ENCODE peak calls at places on chromosomes 13 and 19, in four cellular contexts. U is A549, R is K562, V is GM12878. M is an unnamed sample.
A peak's percentile ranks its signal among the peaks of the same experiment; 100 is the strongest.

GRCh38 chr19:3224346-3225325 is at the start of gene CELF5:
- DNase-seq in U (no peak), V (no peak), R (peak; percentile 90), M (no peak)

GRCh38 chr13:113669871-113670341 is 2.9 kb downstream of the GRK1 start:
- DNase-seq in R (no peak), U (no peak), V (no peak), M (no peak)

GRCh38 chr19:485583-486236 is 10.6 kb upstream of the MADCAM1 start:
- DNase-seq in R (no peak), V (no peak), U (no peak), M (peak; percentile 88)

GRCh38 chr19:1210227-1210538 is 4.6 kb downstream of the STK11 start:
- DNase-seq in V (no peak), R (no peak), U (no peak), M (no peak)

GRCh38 chr13:75861786-75862185 is 225.7 kb downstream of the LMO7 start:
- DNase-seq in U (no peak), R (no peak), V (no peak), M (no peak)

GRCh38 chr13:36029171-36029570 is 102.0 kb downstream of the DCLK1 start:
- DNase-seq in V (no peak), U (no peak), R (no peak), M (no peak)

GRCh38 chr13:46010148-46010547 is 42.4 kb downstream of the ZC3H13 start:
- DNase-seq in V (no peak), R (no peak), U (peak; percentile 9), M (no peak)

GRCh38 chr13:83216521-83217245 is 665.6 kb downstream of the SLITRK1 start:
- DNase-seq in R (no peak), V (no peak), U (no peak), M (no peak)

GRCh38 chr13:111359237-111359915 is 38.9 kb downstream of the TEX29 start:
- DNase-seq in U (no peak), R (no peak), V (no peak), M (no peak)

GRCh38 chr13:49308104-49308875 is 60.6 kb downstream of the CDADC1 start:
- DNase-seq in V (no peak), U (no peak), R (no peak), M (peak; percentile 63)

GRCh38 chr19:44747739-44748425 is 626 bp upstream of the BCL3 start:
- DNase-seq in V (no peak), U (peak; percentile 92), R (no peak), M (peak; percentile 50)

GRCh38 chr19:19034204-19034624 is 811 bp downstream of the ARMC6 start:
- DNase-seq in U (peak; percentile 83), R (peak; percentile 92), V (peak; percentile 51), M (peak; percentile 81)

DNA sequence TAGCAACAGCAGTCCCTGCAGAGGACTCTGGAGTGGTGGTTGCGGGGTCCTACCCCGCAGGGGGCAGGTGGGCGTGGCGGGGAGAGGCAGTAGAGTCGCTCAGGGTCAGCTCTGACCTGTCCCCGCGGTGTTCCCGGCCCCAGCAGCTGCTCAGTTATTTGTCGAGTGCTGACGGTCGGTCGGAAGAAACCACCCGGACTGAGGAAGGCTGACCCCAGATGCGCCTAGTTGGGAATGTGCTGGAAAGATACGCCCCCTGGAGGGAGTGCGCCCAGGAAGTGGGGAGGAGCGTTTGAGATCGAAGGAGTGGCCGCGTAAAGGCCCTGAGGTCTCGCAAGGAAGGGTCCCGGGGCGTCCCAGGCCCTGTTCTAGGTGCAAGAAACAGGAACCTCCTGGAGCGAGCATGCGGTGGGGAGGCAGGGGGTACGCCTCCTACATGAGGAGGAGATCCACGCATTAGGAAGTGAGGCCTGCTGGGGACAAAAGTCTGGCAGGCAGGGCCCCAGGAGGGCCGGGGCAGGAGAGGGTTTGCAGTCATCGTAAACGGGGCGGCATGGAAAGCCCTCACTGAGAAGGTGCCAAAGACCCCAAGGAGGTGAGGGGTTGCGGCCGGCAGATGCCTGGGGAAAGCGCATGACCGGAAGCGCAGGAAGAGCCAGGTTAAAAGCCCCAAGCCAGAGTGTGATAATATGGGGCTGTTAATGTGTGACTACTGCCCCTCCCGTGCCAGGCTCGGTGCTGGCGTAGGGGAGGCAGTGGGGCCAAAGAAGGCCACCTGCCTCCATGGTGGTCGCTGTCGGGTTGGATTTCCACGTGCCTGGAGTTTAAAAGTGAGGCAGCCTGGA is 9.1 kb downstream of the CCDC8 start:
- DNase-seq in R (peak; percentile 39), V (no peak), U (peak; percentile 80), M (peak; percentile 69)
- TF ChIP-seq CTCF in R (peak; percentile 1), V (no peak), U (peak; percentile 32), M (peak; percentile 74)

GRCh38 chr19:12938536-12939291 is at the start of gene CALR:
- DNase-seq in U (peak; percentile 37), V (no peak), R (no peak), M (no peak)
- TF ChIP-seq SMC3 in U (no peak), V (no peak), R (no peak), M (no peak)

GRCh38 chr19:37165635-37166034 is 6.9 kb downstream of the ZNF585A start:
- DNase-seq in U (no peak), R (no peak), V (no peak), M (no peak)
- TF ChIP-seq CHD4 in U (no peak), R (no peak), V (no peak), M (no peak)

GRCh38 chr13:26061947-26062346 is 10.1 kb upstream of the SHISA2 start:
- DNase-seq in U (no peak), R (no peak), V (no peak), M (no peak)

GRCh38 chr13:26058704-26059103 is 6.9 kb upstream of the SHISA2 start:
- DNase-seq in U (no peak), R (no peak), V (no peak), M (no peak)

GRCh38 chr13:26060366-26060765 is 8.6 kb upstream of the SHISA2 start:
- DNase-seq in V (no peak), R (no peak), U (no peak), M (no peak)

GRCh38 chr13:26067601-26068000 is 15.8 kb upstream of the SHISA2 start:
- DNase-seq in R (no peak), V (no peak), U (no peak), M (no peak)

DNA sequence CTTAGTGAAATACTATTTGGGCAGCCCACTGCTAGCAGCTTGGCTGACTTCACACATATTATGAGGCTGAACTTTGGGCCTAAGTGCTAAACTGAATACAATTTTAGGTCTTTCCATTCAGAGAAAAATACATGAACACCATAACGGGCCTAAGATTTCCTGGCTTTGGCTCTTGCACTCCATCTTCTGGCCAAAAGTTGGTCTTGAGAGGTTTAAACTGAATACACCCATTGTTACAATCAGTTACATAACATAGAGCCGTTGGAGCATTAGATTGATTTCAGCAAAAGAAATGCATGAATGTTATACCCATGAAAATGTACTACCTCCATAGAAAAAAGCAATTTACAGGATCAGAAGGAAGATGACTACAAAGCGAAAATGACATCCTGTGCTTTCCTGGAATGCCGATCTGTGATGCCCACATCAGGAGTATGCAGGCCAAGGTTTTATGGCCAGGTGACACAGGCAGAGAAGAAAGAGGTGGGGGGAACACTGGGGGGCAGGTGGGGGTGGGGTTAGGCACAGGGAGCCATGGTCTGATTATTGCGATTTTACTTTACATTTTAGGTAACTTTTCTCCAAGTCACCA is 11.1 kb upstream of the SHISA2 start:
- DNase-seq in V (no peak), U (peak; percentile 43), R (no peak), M (peak; percentile 59)
- TF ChIP-seq CTCF in V (peak; percentile 59), U (peak; percentile 51), R (peak; percentile 54), M (peak; percentile 63)

DNA sequence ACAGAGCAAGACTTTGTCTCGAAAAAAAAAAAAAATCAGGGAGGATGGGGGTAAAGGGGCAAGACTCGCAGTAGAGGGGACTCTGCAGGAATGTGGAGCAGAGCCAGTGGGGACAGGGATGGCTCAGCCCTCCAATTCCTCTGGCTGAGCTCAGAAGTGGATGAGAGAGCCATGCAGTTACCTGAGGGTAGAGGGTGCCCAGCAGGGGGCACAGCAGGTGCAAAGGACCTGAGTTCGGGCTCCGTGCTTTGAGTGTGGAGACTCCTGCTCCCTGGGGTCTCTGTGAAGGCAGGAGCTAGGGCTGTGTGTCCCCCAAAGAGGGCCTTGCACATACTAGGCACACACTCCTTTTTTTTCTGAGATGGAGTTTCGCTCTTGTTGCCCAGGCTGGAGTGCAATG is 7.7 kb downstream of the DOCK6 start:
- DNase-seq in R (no peak), V (no peak), U (no peak), M (no peak)
- TF ChIP-seq SMC3 in R (no peak), V (no peak), U (no peak), M (no peak)

DNA sequence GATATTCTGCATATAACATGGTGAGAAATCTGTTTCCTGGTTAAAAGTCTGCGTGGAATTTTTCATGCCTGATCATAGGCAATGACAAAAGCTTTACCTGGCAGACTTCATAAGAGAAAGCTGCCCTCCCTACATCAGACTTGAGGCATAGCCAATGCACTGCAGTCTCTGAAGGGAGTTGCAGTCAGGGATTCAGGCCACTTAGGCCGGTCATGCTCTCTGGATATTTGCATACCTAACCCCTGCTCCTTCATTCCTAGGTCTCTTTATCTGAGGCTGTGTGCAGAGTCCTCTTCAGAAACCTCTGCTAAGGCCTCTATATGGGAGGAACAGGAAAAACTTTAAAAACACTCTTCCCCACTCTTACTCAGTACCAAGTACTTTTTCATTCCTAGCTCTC is 287.4 kb downstream of the PCDH17 start:
- DNase-seq in R (no peak), V (no peak), U (no peak), M (no peak)
- TF ChIP-seq CHD4 in R (no peak), V (no peak), U (no peak), M (no peak)

M was measured in HepG2.